ENCODE peak calls at places on chromosomes 11 and 22, in ten cellular contexts. A is prostate gland, C is GM23338, W is spleen, D is HCT116, O is stomach, Y is transverse colon, N is sigmoid colon, L is suprapubic skin, S is Panc1. R is an unnamed sample.

GRCh38 chr11:48164836-48165235 is 51.8 kb upstream of the OR4B1 start:
- DNase-seq in A (no peak), C (no peak), W (no peak), D (no peak), O (no peak), Y (no peak), N (no peak), L (no peak), S (no peak), R (no peak)

GRCh38 chr11:90476442-90477007 is 253.7 kb upstream of the CHORDC1 start:
- DNase-seq in A (no peak), C (peak; percentile 67), W (no peak), D (peak; percentile 21), O (peak; percentile 37), Y (no peak), N (no peak), L (no peak), S (no peak), R (peak; percentile 42)

GRCh38 chr11:14789879-14790484 is 102.0 kb downstream of the CYP2R1 start:
- DNase-seq in A (no peak), C (no peak), W (no peak), D (no peak), O (no peak), Y (no peak), N (no peak), L (no peak), S (no peak), R (no peak)

GRCh38 chr11:26960265-26960664 is 33.6 kb upstream of the FIBIN start:
- DNase-seq in A (no peak), C (no peak), W (no peak), D (no peak), O (no peak), Y (no peak), N (no peak), L (no peak), S (no peak), R (no peak)

GRCh38 chr11:27431808-27432207 is 40.8 kb downstream of the LGR4 start:
- DNase-seq in A (no peak), C (peak; percentile 20), W (no peak), D (no peak), O (no peak), Y (no peak), N (no peak), L (no peak), S (no peak), R (no peak)

GRCh38 chr11:44517541-44517940 is 47.9 kb upstream of the CD82 start:
- DNase-seq in A (no peak), C (no peak), W (peak; percentile 23), D (no peak), O (no peak), Y (no peak), N (no peak), L (no peak), S (no peak), R (no peak)

GRCh38 chr22:49626361-49627216 is 201.1 kb downstream of the BRD1 start:
- DNase-seq in A (no peak), C (no peak), W (peak; percentile 64), D (no peak), O (no peak), Y (no peak), N (no peak), L (no peak), S (no peak), R (no peak)

GRCh38 chr11:61698173-61698965 is 18.2 kb downstream of the DAGLA start:
- DNase-seq in A (no peak), C (no peak), W (no peak), D (no peak), O (no peak), Y (no peak), N (no peak), L (no peak), S (no peak), R (peak; percentile 83)

DNA sequence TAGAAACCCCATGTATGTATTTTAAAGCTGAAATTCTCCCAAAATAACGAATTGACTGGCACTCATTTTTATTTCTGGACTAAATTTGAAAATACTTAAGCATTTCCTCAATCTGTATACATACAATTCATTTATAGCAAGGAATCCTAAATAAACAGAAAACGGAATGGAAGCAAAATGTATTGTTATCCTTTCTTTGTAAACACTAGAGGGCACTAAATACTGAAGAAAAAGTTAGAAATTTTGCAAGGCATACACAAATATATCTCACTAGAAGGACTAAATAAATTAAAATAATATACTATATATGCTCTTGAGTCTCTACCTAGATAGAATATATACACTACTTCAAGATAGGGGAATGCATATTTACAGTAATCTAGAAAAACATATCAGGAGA is 23.1 kb upstream of the ANO5 start:
- DNase-seq in A (no peak), C (peak; percentile 27), W (no peak), D (no peak), O (no peak), Y (no peak), N (no peak), L (no peak), S (no peak), R (no peak)
- TF ChIP-seq CTCF in A (no peak), C (no peak), W (no peak), D (peak; percentile 50), O (no peak), Y (peak; percentile 22), N (no peak), L (no peak), S (no peak), R (peak; percentile 13)

GRCh38 chr11:120256178-120256577 is 16.2 kb downstream of the POU2F3 start:
- DNase-seq in A (no peak), C (no peak), W (peak; percentile 22), D (no peak), O (no peak), Y (no peak), N (no peak), L (no peak), S (no peak), R (no peak)
- H3K27ac ChIP-seq in A (no peak overlapping the region), C (no peak overlapping the region), W (no peak overlapping the region), D (no peak overlapping the region), O (no peak overlapping the region), Y (no peak overlapping the region), N (no peak overlapping the region), L (no peak overlapping the region), S (no peak overlapping the region), R (no peak overlapping the region)

GRCh38 chr11:128840137-128840536 is 27.0 kb downstream of the KCNJ1 start:
- DNase-seq in A (no peak), C (no peak), W (no peak), D (no peak), O (no peak), Y (no peak), N (no peak), L (no peak), S (no peak), R (no peak)

GRCh38 chr11:128840783-128841182 is 26.3 kb downstream of the KCNJ1 start:
- DNase-seq in A (no peak), C (no peak), W (no peak), D (no peak), O (no peak), Y (no peak), N (no peak), L (no peak), S (no peak), R (no peak)

GRCh38 chr11:128839081-128839480 is 28.0 kb downstream of the KCNJ1 start:
- DNase-seq in A (no peak), C (peak; percentile 21), W (no peak), D (no peak), O (no peak), Y (no peak), N (no peak), L (no peak), S (no peak), R (no peak)

GRCh38 chr11:128835741-128836410 is 31.2 kb downstream of the KCNJ1 start:
- DNase-seq in A (no peak), C (peak; percentile 29), W (no peak), D (no peak), O (no peak), Y (no peak), N (no peak), L (no peak), S (no peak), R (no peak)

GRCh38 chr11:128837627-128838026 is 29.5 kb downstream of the KCNJ1 start:
- DNase-seq in A (no peak), C (no peak), W (peak; percentile 84), D (no peak), O (no peak), Y (no peak), N (no peak), L (no peak), S (no peak), R (no peak)
- TF ChIP-seq POLR2AphosphoS5 in A (no peak), C (no peak), W (peak; percentile 56), D (no peak), O (no peak), Y (no peak), N (no peak), L (no peak), S (no peak), R (no peak)

GRCh38 chr22:47275479-47276218 is 513.2 kb downstream of the TBC1D22A start:
- DNase-seq in A (no peak), C (no peak), W (no peak), D (no peak), O (no peak), Y (no peak), N (peak; percentile 35), L (peak; percentile 39), S (no peak), R (no peak)
- TF ChIP-seq CTCF in A (no peak), C (no peak), W (no peak), D (no peak), O (no peak), Y (no peak), N (no peak), L (no peak), S (no peak), R (no peak)

GRCh38 chr22:46595545-46595944 is 24.6 kb upstream of the GRAMD4 start:
- DNase-seq in A (no peak), C (no peak), W (peak; percentile 74), D (no peak), O (no peak), Y (no peak), N (peak; percentile 61), L (no peak), S (no peak), R (no peak)
- H3K27ac ChIP-seq in A (no peak overlapping the region), C (no peak overlapping the region), W (no peak overlapping the region), D (no peak overlapping the region), O (peak overlapping the region; percentile 69), Y (peak overlapping the region; percentile 80), N (no peak overlapping the region), L (peak overlapping the region; percentile 0), S (no peak overlapping the region), R (peak overlapping the region; percentile 13)